ENCODE peak calls at places on chromosome 11, in eight cellular contexts. C, D, Q, G, B, Z, R and V are unnamed samples.

GRCh38 chr11:114340311-114341131 is 44.3 kb downstream of the NNMT start:
- DNase-seq in C (peak; percentile 77), D (peak; percentile 6), Q (no peak), G (peak; percentile 71), B (peak; percentile 57), Z (peak; percentile 57), R (peak; percentile 66), V (peak; percentile 50)

GRCh38 chr11:59102259-59102765 is 4.7 kb upstream of the FAM111B start:
- DNase-seq in C (peak; percentile 69), D (peak; percentile 26), Q (no peak), G (peak; percentile 68), B (no peak), Z (peak; percentile 96), R (no peak), V (no peak)

GRCh38 chr11:103904324-103904667 is 132.1 kb upstream of the DDI1 start:
- DNase-seq in C (no peak), D (no peak), Q (no peak), G (no peak), B (no peak), Z (peak; percentile 82), R (no peak), V (no peak)

GRCh38 chr11:129992161-129992944 is 10.3 kb downstream of the PRDM10 start:
- DNase-seq in C (no peak), D (no peak), Q (no peak), G (no peak), B (no peak), Z (peak; percentile 54), R (no peak), V (no peak)

GRCh38 chr11:46504817-46505613 is 88.8 kb downstream of the AMBRA1 start:
- DNase-seq in C (no peak), D (no peak), Q (peak; percentile 16), G (no peak), B (no peak), Z (peak; percentile 52), R (peak; percentile 84), V (no peak)

GRCh38 chr11:131511794-131512193 is 141.4 kb downstream of the NTM start:
- DNase-seq in C (no peak), D (no peak), Q (no peak), G (no peak), B (no peak), Z (peak; percentile 40), R (no peak), V (no peak)

GRCh38 chr11:99505319-99505718 is 484.6 kb downstream of the CNTN5 start:
- DNase-seq in C (no peak), D (no peak), Q (peak; percentile 63), G (no peak), B (peak; percentile 4), Z (no peak), R (peak; percentile 59), V (no peak)

GRCh38 chr11:66020618-66021357 is 5.5 kb downstream of the CATSPER1 start:
- DNase-seq in C (peak; percentile 68), D (no peak), Q (peak; percentile 34), G (peak; percentile 78), B (no peak), Z (no peak), R (no peak), V (no peak)

DNA sequence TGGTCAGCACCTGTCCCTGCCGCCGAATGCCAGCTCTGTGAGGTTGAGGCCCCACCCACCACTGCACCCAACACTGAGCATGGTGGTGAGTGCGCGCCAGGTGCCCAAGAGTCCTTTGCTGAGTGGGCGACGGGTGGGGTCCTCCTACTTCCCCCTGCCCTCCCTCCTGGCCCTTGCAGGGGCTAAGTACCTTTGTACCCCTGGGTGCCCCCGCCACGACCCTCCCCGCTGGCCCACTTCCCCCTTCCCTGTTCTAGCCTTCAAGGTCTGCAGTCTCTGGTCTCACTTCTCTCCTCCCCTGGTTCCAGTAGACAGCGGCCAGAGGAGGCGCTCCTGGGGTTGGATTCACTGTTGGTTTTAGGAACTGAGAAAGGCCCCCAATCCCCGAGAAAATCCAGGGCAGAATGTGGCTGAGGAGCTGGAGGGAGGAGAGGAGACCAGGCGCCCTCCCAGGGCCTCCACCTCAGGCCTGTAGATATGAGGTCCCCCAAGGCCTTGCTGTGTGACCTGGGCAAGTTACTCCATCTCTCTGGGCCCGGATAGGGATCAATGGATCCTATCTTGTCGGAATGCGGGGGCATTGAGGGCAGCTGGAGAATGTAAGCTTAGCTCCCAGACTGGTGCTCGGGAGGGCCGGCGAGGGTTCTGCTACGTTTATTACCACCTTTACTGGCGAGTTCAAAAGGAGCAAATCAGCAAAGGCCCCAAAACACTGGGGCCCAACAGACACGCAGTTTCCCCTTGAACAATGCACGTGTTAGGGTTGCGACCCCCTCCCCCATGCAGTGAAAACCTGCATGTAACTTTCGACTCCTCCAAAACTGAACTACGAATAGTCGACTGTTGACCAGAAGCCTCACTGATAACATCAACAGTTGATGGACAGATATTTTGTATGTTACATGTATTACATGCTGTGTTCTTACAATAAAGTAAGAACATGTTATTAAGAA is 31.9 kb upstream of the SMIM38 start:
- DNase-seq in C (peak; percentile 64), D (no peak), Q (no peak), G (no peak), B (no peak), Z (no peak), R (no peak), V (no peak)
- H3K4me3 ChIP-seq in C (peak overlapping the region; percentile 18), D (peak overlapping the region; percentile 42), Q (no peak overlapping the region), G (no peak overlapping the region), B (no peak overlapping the region), Z (no peak overlapping the region), R (no peak overlapping the region), V (no peak overlapping the region)

DNA sequence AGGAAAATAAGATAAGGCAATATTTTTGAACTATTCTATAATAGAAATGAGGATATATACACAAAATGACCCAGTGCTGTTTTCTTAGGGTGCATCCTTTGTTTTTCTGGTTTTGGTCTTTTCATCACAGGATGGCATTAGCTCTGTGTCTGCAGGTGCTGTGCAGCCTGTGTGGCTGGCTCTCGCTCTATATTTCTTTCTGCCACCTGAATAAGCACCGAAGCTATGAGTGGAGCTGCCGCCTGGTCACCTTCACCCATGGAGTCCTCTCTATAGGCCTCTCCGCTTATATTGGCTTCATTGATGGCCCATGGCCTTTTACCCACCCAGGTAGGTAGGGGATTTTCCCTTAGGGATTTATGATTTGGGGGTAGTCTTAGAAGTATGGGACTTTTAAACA is 2.2 kb downstream of the TLCD5 start:
- DNase-seq in C (no peak), D (no peak), Q (no peak), G (no peak), B (no peak), Z (no peak), R (no peak), V (no peak)
- H3K4me3 ChIP-seq in C (no peak overlapping the region), D (no peak overlapping the region), Q (no peak overlapping the region), G (no peak overlapping the region), B (no peak overlapping the region), Z (no peak overlapping the region), R (no peak overlapping the region), V (no peak overlapping the region)

DNA sequence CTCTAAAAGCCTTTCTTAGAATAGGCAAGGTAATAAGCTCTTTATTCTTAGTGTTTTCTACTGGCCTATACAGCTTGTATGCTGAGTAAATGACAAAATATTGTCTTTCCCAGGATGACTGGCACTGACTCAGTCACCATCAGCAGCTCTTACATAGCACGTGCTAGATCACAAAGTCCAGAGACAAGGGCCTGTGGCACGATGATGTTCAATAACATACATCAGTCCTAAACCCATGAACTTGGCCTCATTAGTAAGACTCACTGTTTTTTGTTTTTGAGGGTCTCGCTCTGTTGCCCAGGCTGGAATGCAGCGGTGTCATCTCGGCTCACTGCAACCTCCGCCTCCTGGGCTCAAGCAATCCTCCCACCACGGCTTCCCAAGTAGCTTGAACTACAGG is 42.7 kb downstream of the CELF1 start:
- DNase-seq in C (no peak), D (no peak), Q (no peak), G (no peak), B (no peak), Z (peak; percentile 41), R (no peak), V (no peak)
- H3K4me3 ChIP-seq in C (no peak overlapping the region), D (no peak overlapping the region), Q (no peak overlapping the region), G (no peak overlapping the region), B (no peak overlapping the region), Z (no peak overlapping the region), R (no peak overlapping the region), V (no peak overlapping the region)

DNA sequence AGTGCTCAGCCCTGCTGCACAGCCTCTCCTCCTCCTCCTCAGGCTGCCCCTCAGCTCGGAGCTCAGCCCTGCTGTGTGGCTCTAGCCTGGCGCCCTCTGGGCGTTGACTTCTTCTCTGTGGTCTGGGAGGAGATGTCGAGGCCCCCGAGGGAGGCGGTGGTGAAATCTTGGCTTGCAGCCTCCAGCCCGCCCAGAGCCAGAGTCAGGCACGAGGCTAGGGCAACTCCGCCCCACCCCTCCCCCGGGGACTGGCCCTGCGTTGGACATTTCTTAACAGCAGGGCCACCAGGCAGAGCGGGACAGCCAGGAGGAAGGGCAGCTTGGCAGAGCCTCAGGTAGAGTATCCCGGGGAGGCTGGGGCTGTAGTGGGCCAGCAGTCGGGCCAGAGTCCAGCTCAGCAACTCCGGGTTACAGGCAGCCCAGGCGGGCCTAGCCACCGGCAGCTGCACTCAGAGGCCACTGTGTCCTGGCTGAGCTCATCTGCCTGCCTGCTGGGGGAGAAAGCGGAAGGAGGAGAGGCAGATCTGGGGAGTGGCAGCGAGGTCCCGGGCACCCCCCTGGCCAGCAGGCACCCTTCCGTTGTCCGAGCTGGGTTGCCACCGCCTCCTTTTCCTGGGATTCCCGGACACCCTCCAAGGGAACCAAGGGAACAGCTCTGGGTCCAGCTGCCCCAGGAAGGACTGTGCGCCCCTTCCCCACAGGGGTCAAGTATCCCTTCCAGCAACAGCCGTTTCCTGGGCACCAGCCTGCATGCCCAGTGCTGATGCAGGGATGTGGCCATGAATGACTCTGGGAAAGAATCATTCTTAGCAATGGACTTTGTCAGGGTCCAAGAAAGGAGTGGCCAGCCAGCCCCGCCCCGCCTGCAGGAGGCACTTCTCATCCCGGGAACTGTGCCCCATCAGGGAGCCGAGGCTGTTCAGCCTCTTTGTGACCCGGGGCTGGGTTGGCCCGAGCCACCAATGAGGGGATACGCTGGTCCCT is at the start of gene ALDH3B1:
- DNase-seq in C (peak; percentile 97), D (no peak), Q (no peak), G (peak; percentile 100), B (no peak), Z (peak; percentile 34), R (no peak), V (no peak)
- H3K4me3 ChIP-seq in C (peak within 1 kb of the TSS; percentile 46), D (no peak within 1 kb of the TSS), Q (peak within 1 kb of the TSS; percentile 64), G (peak within 1 kb of the TSS; percentile 49), B (peak within 1 kb of the TSS; percentile 42), Z (no peak within 1 kb of the TSS), R (peak within 1 kb of the TSS; percentile 61), V (no peak within 1 kb of the TSS)

GRCh38 chr11:68031136-68031459 is 617 bp downstream of the NDUFS8 start:
- DNase-seq in C (no peak), D (no peak), Q (no peak), G (no peak), B (no peak), Z (peak; percentile 48), R (no peak), V (no peak)

GRCh38 chr11:68030318-68031135 is at the start of gene NDUFS8:
- DNase-seq in C (peak; percentile 98), D (peak; percentile 93), Q (peak; percentile 94), G (peak; percentile 98), B (peak; percentile 96), Z (peak; percentile 99), R (peak; percentile 97), V (peak; percentile 99)

GRCh38 chr11:68026391-68027105 is 3.9 kb upstream of the NDUFS8 start:
- DNase-seq in C (no peak), D (no peak), Q (no peak), G (no peak), B (no peak), Z (no peak), R (no peak), V (no peak)

GRCh38 chr11:68027667-68028066 is 2.8 kb upstream of the NDUFS8 start:
- DNase-seq in C (no peak), D (no peak), Q (no peak), G (no peak), B (no peak), Z (no peak), R (no peak), V (no peak)

GRCh38 chr11:68028802-68029475 is 1.5 kb upstream of the NDUFS8 start:
- DNase-seq in C (no peak), D (no peak), Q (no peak), G (no peak), B (no peak), Z (no peak), R (no peak), V (no peak)
- H3K4me3 ChIP-seq in C (no peak overlapping the region), D (no peak overlapping the region), Q (no peak overlapping the region), G (no peak overlapping the region), B (no peak overlapping the region), Z (no peak overlapping the region), R (no peak overlapping the region), V (peak overlapping the region; percentile 98)